ENCODE peak calls at places on chromosomes 2 and 18, in four cellular contexts. G is right lobe of liver; M is heart left ventricle; L is CD8-positive, alpha-beta T cell. B is an unnamed sample.

GRCh38 chr18:9017900-9018217 is 84.6 kb upstream of the NDUFV2 start:
- DNase-seq in G (no peak), M (no peak), L (no peak), B (no peak)

GRCh38 chr18:74197705-74198341 is 49.5 kb downstream of the TIMM21 start:
- DNase-seq in G (peak; percentile 84), M (no peak), L (no peak), B (no peak)

GRCh38 chr2:218839430-218839829 is 7.8 kb upstream of the PRKAG3 start:
- DNase-seq in G (no peak), M (no peak), L (no peak), B (no peak)

GRCh38 chr2:8539743-8540551 is 141.9 kb upstream of the ID2 start:
- DNase-seq in G (no peak), M (no peak), L (no peak), B (no peak)

GRCh38 chr2:41896186-41896846 is 151.5 kb upstream of the PKDCC start:
- DNase-seq in G (no peak), M (no peak), L (no peak), B (peak; percentile 51)

GRCh38 chr2:67641709-67642397 is 244.7 kb downstream of the ETAA1 start:
- DNase-seq in G (no peak), M (no peak), L (no peak), B (no peak)

GRCh38 chr2:58700621-58701020 is 459.5 kb upstream of the FANCL start:
- DNase-seq in G (no peak), M (no peak), L (no peak), B (no peak)

GRCh38 chr18:24801011-24801410 is 340.6 kb downstream of the HRH4 start:
- DNase-seq in G (no peak), M (no peak), L (no peak), B (no peak)

GRCh38 chr2:145925591-145925990 is 1405.7 kb upstream of the ZEB2 start:
- DNase-seq in G (no peak), M (no peak), L (no peak), B (no peak)

GRCh38 chr2:152585830-152586484 is 131.3 kb downstream of the PRPF40A start:
- DNase-seq in G (no peak), M (no peak), L (no peak), B (no peak)

GRCh38 chr2:241309684-241310117 is 5.8 kb downstream of the HDLBP start:
- DNase-seq in G (no peak), M (no peak), L (peak; percentile 28), B (peak; percentile 66)

GRCh38 chr18:47036298-47036874 is 965 bp upstream of the ELOA2 start:
- DNase-seq in G (no peak), M (no peak), L (no peak), B (no peak)

GRCh38 chr2:214574077-214574775 is 163.4 kb downstream of the VWC2L start:
- DNase-seq in G (no peak), M (no peak), L (no peak), B (no peak)

GRCh38 chr2:169928463-169928864 is 101.2 kb downstream of the UBR3 start:
- DNase-seq in G (no peak), M (no peak), L (no peak), B (peak; percentile 26)

GRCh38 chr2:13696601-13697000 is 935.9 kb upstream of the LRATD1 start:
- DNase-seq in G (no peak), M (no peak), L (no peak), B (no peak)

GRCh38 chr2:46539327-46540276 is 60.2 kb downstream of the TMEM247 start:
- DNase-seq in G (no peak), M (no peak), L (no peak), B (no peak)

GRCh38 chr2:65420712-65421431 is 11.5 kb downstream of the SPRED2 start:
- DNase-seq in G (no peak), M (no peak), L (no peak), B (no peak)

GRCh38 chr2:23751747-23752265 is 175.1 kb downstream of the ATAD2B start:
- DNase-seq in G (no peak), M (no peak), L (no peak), B (no peak)

GRCh38 chr18:24764766-24765165 is 304.3 kb downstream of the HRH4 start:
- DNase-seq in G (no peak), M (no peak), L (no peak), B (no peak)

GRCh38 chr2:233323851-233324250 is 16.2 kb downstream of the SAG start:
- DNase-seq in G (no peak), M (no peak), L (no peak), B (no peak)

GRCh38 chr2:71385008-71385407 is 53.4 kb downstream of the ZNF638 start:
- DNase-seq in G (no peak), M (no peak), L (no peak), B (no peak)

GRCh38 chr2:98736464-98736889 is 5.5 kb upstream of the MGAT4A start:
- DNase-seq in G (no peak), M (no peak), L (no peak), B (no peak)

GRCh38 chr2:45125232-45125631 is 116.0 kb upstream of the SIX2 start:
- DNase-seq in G (no peak), M (no peak), L (no peak), B (no peak)
- H3K4me3 ChIP-seq in G (no peak overlapping the region), M (no peak overlapping the region), L (no peak overlapping the region), B (no peak overlapping the region)

DNA sequence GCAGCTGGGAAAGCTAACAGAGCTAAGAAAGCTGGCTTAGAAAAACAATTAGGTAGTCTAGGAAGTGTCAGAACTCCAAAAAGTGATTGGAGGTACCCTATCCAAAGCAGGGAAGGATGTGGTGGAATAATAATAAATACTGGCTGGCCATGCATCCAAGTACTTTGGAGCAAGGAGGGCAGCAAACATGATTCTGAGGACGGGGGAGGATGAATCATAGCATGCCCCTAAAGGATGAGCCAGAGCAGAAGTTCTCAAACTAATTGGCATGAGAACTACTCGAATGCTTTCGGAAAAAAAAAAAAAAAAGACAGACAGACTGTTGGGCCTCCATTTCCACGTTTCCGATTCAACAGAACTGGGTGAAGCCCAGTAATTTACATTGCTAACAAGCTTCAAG is 2.4 kb downstream of the CWC22 start:
- DNase-seq in G (no peak), M (no peak), L (no peak), B (no peak)
- TF ChIP-seq CTCF in G (no peak), M (no peak), L (no peak), B (no peak)

GRCh38 chr2:100902833-100903405 is 83.0 kb downstream of the NPAS2 start:
- DNase-seq in G (no peak), M (no peak), L (no peak), B (no peak)

GRCh38 chr2:100895934-100896685 is 76.2 kb downstream of the NPAS2 start:
- DNase-seq in G (no peak), M (no peak), L (no peak), B (no peak)

GRCh38 chr2:100903534-100904258 is 83.8 kb downstream of the NPAS2 start:
- DNase-seq in G (no peak), M (no peak), L (no peak), B (no peak)

GRCh38 chr2:100898035-100898689 is 78.2 kb downstream of the NPAS2 start:
- DNase-seq in G (no peak), M (no peak), L (no peak), B (no peak)

DNA sequence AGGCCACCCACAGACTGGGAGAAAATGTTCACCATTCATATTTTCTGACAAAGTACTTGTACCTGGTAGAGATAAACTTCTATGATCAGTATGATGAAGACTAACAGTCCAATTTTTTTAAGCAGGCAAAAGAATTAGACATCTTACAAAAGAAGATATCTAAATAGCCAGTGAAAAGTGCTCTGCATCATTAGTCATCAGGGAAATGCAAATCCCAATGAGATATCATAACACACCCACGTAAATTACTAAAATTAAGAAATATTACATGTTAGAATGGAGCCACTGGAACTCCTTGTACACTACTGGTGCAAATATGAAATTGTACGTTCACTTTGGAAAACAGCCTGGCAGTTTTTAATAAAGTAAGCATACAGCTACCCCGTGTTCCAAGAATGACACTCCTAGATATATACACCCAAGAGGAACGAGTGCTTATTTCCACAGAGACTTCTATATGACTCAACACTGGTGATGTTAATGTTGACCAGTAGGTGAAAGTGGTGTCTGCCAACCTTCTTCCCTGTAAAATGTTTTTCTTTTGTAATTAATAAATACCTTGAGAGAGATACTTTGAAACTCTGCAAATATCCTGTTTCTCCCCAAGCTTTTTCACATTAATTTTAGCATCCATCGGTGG is 80.3 kb downstream of the NPAS2 start:
- DNase-seq in G (no peak), M (no peak), L (no peak), B (no peak)
- H3K4me3 ChIP-seq in G (no peak overlapping the region), M (no peak overlapping the region), L (no peak overlapping the region), B (no peak overlapping the region)

GRCh38 chr2:15287447-15288184 is 273.5 kb downstream of the NBAS start:
- DNase-seq in G (no peak), M (no peak), L (no peak), B (no peak)

GRCh38 chr2:15298769-15299168 is 262.4 kb downstream of the NBAS start:
- DNase-seq in G (no peak), M (no peak), L (no peak), B (no peak)

DNA sequence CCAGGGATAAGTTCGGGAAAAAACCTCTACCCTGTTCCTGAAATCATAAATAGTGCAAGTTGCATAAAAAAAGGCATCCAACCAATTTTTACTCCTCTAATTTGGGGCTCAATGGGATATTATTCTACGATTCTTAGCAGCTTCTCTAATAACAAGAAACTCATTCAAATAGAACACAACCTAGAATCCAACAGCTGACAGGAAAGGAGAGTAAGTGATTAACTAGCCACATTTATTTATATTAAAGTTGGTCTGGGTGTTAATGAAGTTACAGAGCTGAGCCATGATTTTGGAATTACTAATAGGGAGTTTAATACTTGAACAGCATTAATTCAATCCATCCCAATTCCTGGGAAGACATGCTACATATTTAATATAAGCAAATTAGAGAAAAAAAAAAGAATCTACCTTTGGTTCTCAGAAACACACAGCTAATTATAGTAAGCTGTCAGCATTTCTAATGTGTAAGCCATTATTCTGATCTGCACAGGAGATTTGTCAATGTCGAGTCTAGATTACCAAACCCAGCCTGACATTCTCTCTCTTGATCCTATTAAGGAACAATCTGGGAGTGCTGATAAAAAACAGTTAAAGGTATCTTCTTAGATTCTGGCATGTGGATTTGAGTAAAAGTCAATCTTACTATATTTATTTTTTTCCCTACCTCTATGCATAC is 267.7 kb downstream of the NBAS start:
- DNase-seq in G (no peak), M (no peak), L (no peak), B (no peak)
- TF ChIP-seq CTCF in G (no peak), M (no peak), L (no peak), B (no peak)